ENCODE peak calls at places on chromosome 18, in four cellular contexts. E is astrocyte, O is upper lobe of right lung, Y is lower lobe of right lung. X is an unnamed sample. For H3K4me1, the result is how much of the 10 kb centered on the place peaks cover.

GRCh38 chr18:79903787-79904356 is 47.6 kb downstream of the SLC66A2 start:
- DNase-seq in O (peak), E (no peak), Y (no peak), X (no peak)

GRCh38 chr18:394276-394996 is 106.1 kb downstream of the COLEC12 start:
- DNase-seq in E (no peak), Y (no peak), O (no peak), X (no peak)

GRCh38 chr18:71799016-71799673 is 745.0 kb downstream of the CBLN2 start:
- DNase-seq in E (peak), O (no peak), Y (no peak), X (no peak)

GRCh38 chr18:56831988-56832387 is 180.8 kb downstream of the WDR7 start:
- DNase-seq in E (peak), Y (no peak), O (no peak), X (no peak)

GRCh38 chr18:63102941-63103744 is 216.4 kb downstream of the BCL2 start:
- DNase-seq in E (no peak), O (no peak), Y (no peak), X (no peak)

GRCh38 chr18:61892683-61893303 is at the start of gene RNF152:
- DNase-seq in O (peak), E (no peak), Y (no peak), X (peak)

GRCh38 chr18:35477974-35478373 is 19.8 kb downstream of the INO80C start:
- DNase-seq in O (no peak), E (no peak), Y (no peak), X (no peak)

GRCh38 chr18:49459404-49460171 is 857 bp downstream of the DYM start:
- DNase-seq in E (peak), Y (no peak), O (no peak), X (no peak)

GRCh38 chr18:48833701-48834394 is 116.9 kb downstream of the SMAD7 start:
- DNase-seq in E (peak), Y (peak), O (peak), X (peak)

GRCh38 chr18:63131944-63132818 is 187.4 kb downstream of the BCL2 start:
- DNase-seq in O (no peak), E (no peak), Y (no peak), X (no peak)

GRCh38 chr18:6748241-6748640 is 18.7 kb downstream of the ARHGAP28 start:
- DNase-seq in O (no peak), E (no peak), Y (no peak), X (no peak)

GRCh38 chr18:30810580-30810979 is 232.0 kb downstream of the DSC3 start:
- DNase-seq in Y (no peak), O (no peak), E (no peak), X (no peak)

GRCh38 chr18:31490387-31490786 is 7.6 kb upstream of the DSG2 start:
- DNase-seq in Y (no peak), E (peak), O (no peak), X (no peak)

GRCh38 chr18:63963610-63964256 is 6.1 kb upstream of the SERPINB8 start:
- DNase-seq in O (no peak), Y (no peak), E (peak), X (no peak)

GRCh38 chr18:21509062-21509461 is 91.4 kb downstream of the ESCO1 start:
- DNase-seq in E (no peak), Y (no peak), O (no peak), X (no peak)

GRCh38 chr18:21741511-21742322 is 1.1 kb downstream of the MIB1 start:
- DNase-seq in O (peak), E (no peak), Y (peak), X (peak)

GRCh38 chr18:13611058-13611615 is 115.2 kb downstream of the FAM210A start:
- DNase-seq in E (peak), O (no peak), Y (no peak), X (peak)

GRCh38 chr18:51191139-51191717 is 6.3 kb downstream of the MEX3C start:
- DNase-seq in Y (no peak), E (peak), O (no peak), X (no peak)

GRCh38 chr18:69217271-69217670 is 183.4 kb upstream of the DOK6 start:
- DNase-seq in O (no peak), E (no peak), Y (no peak), X (no peak)

DNA sequence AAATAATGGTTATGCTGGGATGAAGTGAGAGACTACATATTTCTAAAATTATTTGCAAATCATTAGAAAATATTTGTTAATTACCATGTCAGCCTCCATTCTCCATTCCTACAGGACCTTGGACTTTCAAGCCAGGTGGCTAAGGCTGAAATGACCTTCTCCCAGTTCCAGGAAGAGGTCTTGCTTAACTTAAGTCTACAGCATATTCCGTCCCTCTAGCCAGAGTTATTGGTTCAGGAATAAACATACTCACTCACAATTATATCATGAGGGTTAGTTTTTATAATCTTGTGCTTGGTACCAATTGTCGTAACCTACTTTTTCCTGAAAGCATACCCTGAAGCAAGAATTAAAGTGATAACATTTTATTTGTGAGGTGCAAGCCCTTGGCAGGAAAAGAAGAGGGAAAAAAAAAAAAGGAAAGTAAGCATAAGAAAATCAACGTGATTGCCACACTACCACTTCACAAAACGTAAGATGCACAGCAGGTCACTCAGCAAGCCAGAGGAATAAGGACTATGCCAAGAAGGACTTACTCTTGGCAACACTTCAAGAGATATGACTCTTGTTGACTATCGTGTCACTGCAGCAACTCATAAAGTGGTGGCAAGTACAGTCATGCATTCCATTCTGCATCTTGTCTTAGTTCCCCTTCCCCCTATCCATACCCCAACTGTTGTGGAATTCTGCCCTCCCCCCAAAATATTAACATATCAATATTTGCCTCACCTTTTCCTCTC is 479.1 kb downstream of the MBD2 start:
- DNase-seq in Y (no peak), O (no peak), E (no peak), X (no peak)
- H3K4me3 ChIP-seq in Y (no peak), O (no peak), E (no peak), X (no peak)

GRCh38 chr18:77054288-77054605 is 78.3 kb downstream of the MBP start:
- DNase-seq in E (no peak), O (no peak), Y (no peak), X (no peak)
- H3K4me1 ChIP-seq in E (under half), O (half or more), Y (half or more), X (under half)

GRCh38 chr18:3603460-3604259 is 153.7 kb downstream of the TGIF1 start:
- DNase-seq in Y (no peak), O (no peak), E (peak), X (no peak)
- H3K27ac ChIP-seq in Y (peak), O (peak), E (peak), X (peak)

GRCh38 chr18:70419526-70419925 is 130.7 kb downstream of the SOCS6 start:
- DNase-seq in O (no peak), Y (no peak), E (peak), X (no peak)

GRCh38 chr18:70423120-70423519 is 134.3 kb downstream of the SOCS6 start:
- DNase-seq in Y (no peak), O (no peak), E (no peak), X (no peak)

GRCh38 chr18:70420151-70420898 is 131.5 kb downstream of the SOCS6 start:
- DNase-seq in Y (no peak), E (peak), O (no peak), X (no peak)

GRCh38 chr18:70422061-70422965 is 133.5 kb downstream of the SOCS6 start:
- DNase-seq in E (peak), Y (peak), O (peak), X (peak)

DNA sequence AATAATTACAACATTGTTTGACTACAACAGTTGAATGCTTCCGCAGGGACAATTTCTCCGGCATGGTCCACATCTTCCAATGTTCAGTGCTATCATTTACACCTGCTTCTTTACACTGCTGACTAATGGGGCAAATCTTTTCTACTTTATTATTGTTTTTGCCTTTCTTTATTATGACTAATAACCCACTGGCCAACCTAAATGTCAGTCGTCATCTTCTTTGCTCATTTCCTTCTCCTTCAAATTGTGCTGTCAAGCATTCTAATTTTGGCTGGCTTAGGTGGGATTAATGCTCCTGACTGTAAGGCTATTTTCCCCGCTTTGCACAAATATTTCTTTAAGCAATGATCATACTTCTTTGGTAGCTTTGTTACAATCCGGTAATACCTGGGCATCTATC is 132.6 kb downstream of the SOCS6 start:
- DNase-seq in E (peak), Y (no peak), O (no peak), X (no peak)
- H3K4me3 ChIP-seq in E (no peak), Y (no peak), O (no peak), X (no peak)

X was measured in aorta.